ENCODE peak calls at places on chromosomes 11 and 22, in nine cellular contexts. One of them, this sample, is unnamed.

GRCh38 chr22:37064553-37064952 is 13.0 kb downstream of the KCTD17 start:
- DNase-seq in fibroblast of lung: no peak
- DNase-seq in mammary epithelial cell: no peak
- DNase-seq in adrenal gland: no peak
- DNase-seq in HCT116: no peak
- DNase-seq in type B pancreatic cell: no peak
- DNase-seq in endodermal cell: no peak
- DNase-seq in neural progenitor cell: no peak
- DNase-seq in heart left ventricle: no peak
- DNase-seq in this sample: no peak

GRCh38 chr11:64772318-64773018 is 5.9 kb downstream of the SF1 start:
- DNase-seq in fibroblast of lung: no peak
- DNase-seq in mammary epithelial cell: no peak
- DNase-seq in adrenal gland: no peak
- DNase-seq in HCT116: no peak
- DNase-seq in type B pancreatic cell: no peak
- DNase-seq in endodermal cell: no peak
- DNase-seq in neural progenitor cell: no peak
- DNase-seq in heart left ventricle: no peak
- DNase-seq in this sample: no peak

GRCh38 chr11:57496109-57496820 is 19.2 kb downstream of the SLC43A1 start:
- DNase-seq in fibroblast of lung: no peak
- DNase-seq in mammary epithelial cell: no peak
- DNase-seq in adrenal gland: no peak
- DNase-seq in HCT116: no peak
- DNase-seq in type B pancreatic cell: no peak
- DNase-seq in endodermal cell: no peak
- DNase-seq in neural progenitor cell: no peak
- DNase-seq in heart left ventricle: no peak
- DNase-seq in this sample: no peak

GRCh38 chr22:50009765-50010675 is 2.5 kb downstream of the IL17REL start:
- DNase-seq in fibroblast of lung: no peak
- DNase-seq in mammary epithelial cell: no peak
- DNase-seq in adrenal gland: no peak
- DNase-seq in HCT116: no peak
- DNase-seq in type B pancreatic cell: peak; percentile 80
- DNase-seq in endodermal cell: peak; percentile 36
- DNase-seq in neural progenitor cell: no peak
- DNase-seq in heart left ventricle: no peak
- DNase-seq in this sample: no peak

GRCh38 chr22:42596376-42596775 is 18.3 kb downstream of the POLDIP3 start:
- DNase-seq in fibroblast of lung: no peak
- DNase-seq in mammary epithelial cell: no peak
- DNase-seq in adrenal gland: peak; percentile 86
- DNase-seq in HCT116: no peak
- DNase-seq in type B pancreatic cell: no peak
- DNase-seq in endodermal cell: no peak
- DNase-seq in neural progenitor cell: no peak
- DNase-seq in heart left ventricle: peak; percentile 69
- DNase-seq in this sample: no peak

GRCh38 chr22:39301926-39302325 is 17.5 kb downstream of the RPL3 start:
- DNase-seq in fibroblast of lung: no peak
- DNase-seq in mammary epithelial cell: no peak
- DNase-seq in adrenal gland: no peak
- DNase-seq in HCT116: no peak
- DNase-seq in type B pancreatic cell: no peak
- DNase-seq in endodermal cell: peak; percentile 67
- DNase-seq in neural progenitor cell: no peak
- DNase-seq in heart left ventricle: no peak
- DNase-seq in this sample: no peak

GRCh38 chr11:32852142-32852541 is 22.4 kb downstream of the PRRG4 start:
- DNase-seq in fibroblast of lung: peak; percentile 30
- DNase-seq in mammary epithelial cell: peak; percentile 83
- DNase-seq in adrenal gland: no peak
- DNase-seq in HCT116: no peak
- DNase-seq in type B pancreatic cell: no peak
- DNase-seq in endodermal cell: no peak
- DNase-seq in neural progenitor cell: no peak
- DNase-seq in heart left ventricle: no peak
- DNase-seq in this sample: no peak

GRCh38 chr22:29343313-29343805 is 27.9 kb upstream of the RASL10A start:
- DNase-seq in fibroblast of lung: peak; percentile 24
- DNase-seq in mammary epithelial cell: no peak
- DNase-seq in adrenal gland: no peak
- DNase-seq in HCT116: no peak
- DNase-seq in type B pancreatic cell: no peak
- DNase-seq in endodermal cell: no peak
- DNase-seq in neural progenitor cell: peak; percentile 18
- DNase-seq in heart left ventricle: peak; percentile 81
- DNase-seq in this sample: no peak

GRCh38 chr11:110866081-110866480 is 153.8 kb upstream of the ARHGAP20 start:
- DNase-seq in fibroblast of lung: peak; percentile 15
- DNase-seq in mammary epithelial cell: no peak
- DNase-seq in adrenal gland: no peak
- DNase-seq in HCT116: no peak
- DNase-seq in type B pancreatic cell: no peak
- DNase-seq in endodermal cell: no peak
- DNase-seq in neural progenitor cell: no peak
- DNase-seq in heart left ventricle: no peak
- DNase-seq in this sample: no peak

GRCh38 chr11:81497202-81497804 is 1236.4 kb downstream of the FAM181B start:
- DNase-seq in fibroblast of lung: peak; percentile 57
- DNase-seq in mammary epithelial cell: peak; percentile 19
- DNase-seq in adrenal gland: no peak
- DNase-seq in HCT116: peak; percentile 0
- DNase-seq in type B pancreatic cell: no peak
- DNase-seq in endodermal cell: peak; percentile 49
- DNase-seq in neural progenitor cell: peak; percentile 65
- DNase-seq in heart left ventricle: no peak
- DNase-seq in this sample: no peak

GRCh38 chr11:25737071-25737675 is 594.8 kb upstream of the ANO3 start:
- DNase-seq in fibroblast of lung: no peak
- DNase-seq in mammary epithelial cell: no peak
- DNase-seq in adrenal gland: no peak
- DNase-seq in HCT116: no peak
- DNase-seq in type B pancreatic cell: no peak
- DNase-seq in endodermal cell: no peak
- DNase-seq in neural progenitor cell: no peak
- DNase-seq in heart left ventricle: no peak
- DNase-seq in this sample: no peak

GRCh38 chr11:911031-911889 is 650 bp upstream of the CHID1 start:
- DNase-seq in fibroblast of lung: peak; percentile 46
- DNase-seq in mammary epithelial cell: peak; percentile 38
- DNase-seq in adrenal gland: peak; percentile 75
- DNase-seq in HCT116: no peak
- DNase-seq in type B pancreatic cell: no peak
- DNase-seq in endodermal cell: peak; percentile 50
- DNase-seq in neural progenitor cell: peak; percentile 76
- DNase-seq in heart left ventricle: peak; percentile 54
- DNase-seq in this sample: peak; percentile 59

GRCh38 chr11:2813141-2813908 is 72.2 kb downstream of the CDKN1C start:
- DNase-seq in fibroblast of lung: peak; percentile 81
- DNase-seq in mammary epithelial cell: no peak
- DNase-seq in adrenal gland: no peak
- DNase-seq in HCT116: no peak
- DNase-seq in type B pancreatic cell: no peak
- DNase-seq in endodermal cell: no peak
- DNase-seq in neural progenitor cell: no peak
- DNase-seq in heart left ventricle: no peak
- DNase-seq in this sample: no peak

GRCh38 chr11:88799749-88800500 is 265.9 kb downstream of the GRM5 start:
- DNase-seq in fibroblast of lung: peak; percentile 48
- DNase-seq in mammary epithelial cell: no peak
- DNase-seq in adrenal gland: no peak
- DNase-seq in HCT116: no peak
- DNase-seq in type B pancreatic cell: no peak
- DNase-seq in endodermal cell: no peak
- DNase-seq in neural progenitor cell: no peak
- DNase-seq in heart left ventricle: no peak
- DNase-seq in this sample: no peak

GRCh38 chr11:44618561-44619425 is 53.3 kb downstream of the CD82 start:
- DNase-seq in fibroblast of lung: no peak
- DNase-seq in mammary epithelial cell: no peak
- DNase-seq in adrenal gland: no peak
- DNase-seq in HCT116: no peak
- DNase-seq in type B pancreatic cell: peak; percentile 55
- DNase-seq in endodermal cell: peak; percentile 45
- DNase-seq in neural progenitor cell: no peak
- DNase-seq in heart left ventricle: no peak
- DNase-seq in this sample: peak; percentile 44

GRCh38 chr11:64842851-64843841 is 1.3 kb downstream of the CDC42BPG start:
- DNase-seq in fibroblast of lung: no peak
- DNase-seq in mammary epithelial cell: peak; percentile 85
- DNase-seq in adrenal gland: peak; percentile 80
- DNase-seq in HCT116: no peak
- DNase-seq in type B pancreatic cell: no peak
- DNase-seq in endodermal cell: peak; percentile 89
- DNase-seq in neural progenitor cell: peak; percentile 46
- DNase-seq in heart left ventricle: no peak
- DNase-seq in this sample: no peak

GRCh38 chr11:119167933-119168332 is 592 bp upstream of the NLRX1 start:
- DNase-seq in fibroblast of lung: no peak
- DNase-seq in mammary epithelial cell: peak; percentile 58
- DNase-seq in adrenal gland: no peak
- DNase-seq in HCT116: no peak
- DNase-seq in type B pancreatic cell: no peak
- DNase-seq in endodermal cell: no peak
- DNase-seq in neural progenitor cell: no peak
- DNase-seq in heart left ventricle: no peak
- DNase-seq in this sample: no peak
- TF ChIP-seq CTCF in fibroblast of lung: no peak
- TF ChIP-seq CTCF in mammary epithelial cell: no peak
- TF ChIP-seq CTCF in adrenal gland: no peak
- TF ChIP-seq CTCF in HCT116: no peak
- TF ChIP-seq CTCF in type B pancreatic cell: no peak
- TF ChIP-seq CTCF in endodermal cell: no peak
- TF ChIP-seq CTCF in neural progenitor cell: no peak
- TF ChIP-seq CTCF in heart left ventricle: no peak
- TF ChIP-seq CTCF in this sample: no peak

DNA sequence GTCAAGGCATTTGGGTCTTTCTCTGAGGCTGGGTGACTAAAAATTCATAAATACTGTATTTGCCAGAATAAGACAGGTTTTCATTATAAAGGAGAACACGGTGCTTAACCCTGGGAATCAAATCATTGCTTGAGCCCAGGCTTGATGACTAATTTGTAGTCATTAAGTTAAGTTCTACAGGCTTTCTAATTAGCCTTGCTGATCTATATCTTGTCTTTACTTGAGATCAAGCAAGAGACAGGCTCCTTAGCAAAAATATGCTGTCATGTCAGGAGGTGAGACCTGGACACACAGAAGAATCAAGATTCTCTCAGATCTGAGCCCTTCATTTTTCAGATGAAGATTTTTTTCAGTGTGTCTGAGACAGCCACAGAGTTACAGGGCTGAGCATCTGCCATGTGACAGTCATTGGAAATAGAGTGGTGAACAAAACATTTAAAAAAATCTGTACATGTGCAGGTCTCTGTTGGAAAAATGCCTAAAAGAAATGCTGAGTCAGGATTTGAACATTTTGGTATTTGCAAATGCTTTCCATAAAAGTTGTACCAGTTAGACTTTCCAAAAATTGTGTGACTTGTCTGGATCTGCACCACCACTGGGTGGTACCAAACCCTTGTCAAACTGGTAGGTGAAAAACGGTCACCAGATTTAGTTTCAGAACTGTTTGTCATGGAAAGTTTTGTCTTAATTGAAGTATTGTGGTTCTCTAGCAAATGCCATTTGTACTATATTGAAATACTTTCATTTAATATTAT is 14.7 kb downstream of the ACAT1 start:
- DNase-seq in fibroblast of lung: peak; percentile 37
- DNase-seq in mammary epithelial cell: peak; percentile 43
- DNase-seq in adrenal gland: no peak
- DNase-seq in HCT116: no peak
- DNase-seq in type B pancreatic cell: no peak
- DNase-seq in endodermal cell: no peak
- DNase-seq in neural progenitor cell: no peak
- DNase-seq in heart left ventricle: no peak
- DNase-seq in this sample: no peak
- TF ChIP-seq CTCF in fibroblast of lung: peak; percentile 16
- TF ChIP-seq CTCF in mammary epithelial cell: no peak
- TF ChIP-seq CTCF in adrenal gland: peak; percentile 22
- TF ChIP-seq CTCF in HCT116: peak; percentile 16
- TF ChIP-seq CTCF in type B pancreatic cell: peak; percentile 42
- TF ChIP-seq CTCF in endodermal cell: peak; percentile 57
- TF ChIP-seq CTCF in neural progenitor cell: peak; percentile 33
- TF ChIP-seq CTCF in heart left ventricle: no peak
- TF ChIP-seq CTCF in this sample: no peak

GRCh38 chr22:26215766-26216165 is 46.5 kb downstream of the SEZ6L start:
- DNase-seq in fibroblast of lung: no peak
- DNase-seq in mammary epithelial cell: no peak
- DNase-seq in adrenal gland: no peak
- DNase-seq in HCT116: no peak
- DNase-seq in type B pancreatic cell: no peak
- DNase-seq in endodermal cell: no peak
- DNase-seq in neural progenitor cell: no peak
- DNase-seq in heart left ventricle: no peak
- DNase-seq in this sample: no peak
- TF ChIP-seq CTCF in fibroblast of lung: no peak
- TF ChIP-seq CTCF in mammary epithelial cell: no peak
- TF ChIP-seq CTCF in adrenal gland: no peak
- TF ChIP-seq CTCF in HCT116: no peak
- TF ChIP-seq CTCF in type B pancreatic cell: no peak
- TF ChIP-seq CTCF in endodermal cell: no peak
- TF ChIP-seq CTCF in neural progenitor cell: no peak
- TF ChIP-seq CTCF in heart left ventricle: no peak
- TF ChIP-seq CTCF in this sample: no peak

GRCh38 chr11:90635886-90636285 is 413.0 kb upstream of the CHORDC1 start:
- DNase-seq in fibroblast of lung: no peak
- DNase-seq in mammary epithelial cell: no peak
- DNase-seq in adrenal gland: no peak
- DNase-seq in HCT116: no peak
- DNase-seq in type B pancreatic cell: no peak
- DNase-seq in endodermal cell: no peak
- DNase-seq in neural progenitor cell: no peak
- DNase-seq in heart left ventricle: no peak
- DNase-seq in this sample: no peak

GRCh38 chr11:90635145-90635544 is 412.3 kb upstream of the CHORDC1 start:
- DNase-seq in fibroblast of lung: no peak
- DNase-seq in mammary epithelial cell: no peak
- DNase-seq in adrenal gland: no peak
- DNase-seq in HCT116: no peak
- DNase-seq in type B pancreatic cell: no peak
- DNase-seq in endodermal cell: no peak
- DNase-seq in neural progenitor cell: no peak
- DNase-seq in heart left ventricle: no peak
- DNase-seq in this sample: no peak

DNA sequence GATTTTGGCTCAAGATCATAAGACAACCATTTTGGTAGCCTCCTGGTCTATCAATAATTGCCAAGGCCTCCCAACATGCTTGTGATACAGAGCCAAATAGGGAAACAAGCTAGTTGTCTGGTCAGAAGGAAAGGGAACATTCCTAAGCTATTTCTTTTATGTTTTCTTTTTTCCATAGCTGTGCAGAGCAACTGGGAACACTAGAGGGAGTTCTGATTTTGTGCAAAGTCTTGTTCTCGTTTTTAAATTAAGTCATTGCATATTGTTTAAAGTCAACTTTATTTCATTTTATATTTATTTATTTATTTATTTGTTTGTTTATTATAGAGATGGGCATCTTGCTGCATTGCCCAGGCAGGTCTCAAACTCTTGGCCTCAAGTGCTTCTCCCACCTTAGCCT is 416.8 kb upstream of the CHORDC1 start:
- DNase-seq in fibroblast of lung: peak; percentile 37
- DNase-seq in mammary epithelial cell: peak; percentile 6
- DNase-seq in adrenal gland: no peak
- DNase-seq in HCT116: no peak
- DNase-seq in type B pancreatic cell: no peak
- DNase-seq in endodermal cell: peak; percentile 38
- DNase-seq in neural progenitor cell: no peak
- DNase-seq in heart left ventricle: no peak
- DNase-seq in this sample: no peak
- TF ChIP-seq CTCF in fibroblast of lung: peak; percentile 57
- TF ChIP-seq CTCF in mammary epithelial cell: peak; percentile 63
- TF ChIP-seq CTCF in adrenal gland: peak; percentile 34
- TF ChIP-seq CTCF in HCT116: no peak
- TF ChIP-seq CTCF in type B pancreatic cell: peak; percentile 68
- TF ChIP-seq CTCF in endodermal cell: peak; percentile 78
- TF ChIP-seq CTCF in neural progenitor cell: peak; percentile 58
- TF ChIP-seq CTCF in heart left ventricle: peak; percentile 16
- TF ChIP-seq CTCF in this sample: no peak